ENCODE peak calls at places on chromosomes 6 and 20, in nine cellular contexts. O is occipital lobe; W is activated naive CD4-positive, alpha-beta T cell; B is left colon; J is cerebellar cortex; G is GM04503; L is SK-N-DZ; H is neural progenitor cell; D is brain microvascular endothelial cell. C is an unnamed sample.

GRCh38 chr6:90175627-90176538 is 120.8 kb downstream of the BACH2 start:
- DNase-seq in W (peak), B (no peak), G (no peak), L (no peak), H (no peak), D (no peak), J (no peak), O (no peak), C (no peak)

GRCh38 chr6:131792091-131792496 is 15.7 kb upstream of the ENPP1 start:
- DNase-seq in G (no peak), W (no peak), D (peak), L (no peak), B (no peak), J (no peak), O (no peak), H (peak), C (no peak)

GRCh38 chr6:160102956-160103824 is 18.4 kb upstream of the SLC22A1 start:
- DNase-seq in J (peak), O (no peak), G (no peak), D (peak), L (peak), W (no peak), B (no peak), H (peak), C (peak)

GRCh38 chr6:73604020-73604419 is 49.8 kb downstream of the SLC17A5 start:
- DNase-seq in O (no peak), W (no peak), H (no peak), L (no peak), B (no peak), D (no peak), G (no peak), J (no peak), C (no peak)

GRCh38 chr20:52889225-52889624 is 82.9 kb upstream of the TSHZ2 start:
- DNase-seq in L (no peak), O (no peak), G (peak), J (no peak), B (no peak), D (no peak), W (no peak), H (no peak), C (no peak)

GRCh38 chr20:56433880-56434255 is 21.8 kb downstream of the CASS4 start:
- DNase-seq in O (no peak), L (no peak), D (peak), H (no peak), J (no peak), W (no peak), G (peak), B (no peak), C (no peak)

GRCh38 chr6:133435065-133435728 is 194.0 kb downstream of the EYA4 start:
- DNase-seq in L (peak), W (no peak), D (no peak), G (no peak), O (no peak), J (peak), H (no peak), B (no peak), C (no peak)

GRCh38 chr20:58839474-58839874 is 11.2 kb downstream of the GNAS-AS1 start:
- DNase-seq in W (peak), H (peak), B (no peak), D (no peak), G (no peak), L (peak), J (peak), O (no peak), C (peak)

GRCh38 chr20:58716476-58717277 is 24.1 kb downstream of the NPEPL1 start:
- DNase-seq in H (peak), J (no peak), O (no peak), W (no peak), D (no peak), B (peak), L (peak), G (no peak), C (peak)

GRCh38 chr6:158026054-158026900 is 44.6 kb downstream of the SYNJ2 start:
- DNase-seq in D (peak), L (no peak), J (peak), O (peak), B (peak), H (no peak), W (peak), G (no peak), C (peak)

GRCh38 chr20:63141531-63141930 is 74.4 kb downstream of the YTHDF1 start:
- DNase-seq in B (no peak), J (no peak), G (no peak), D (no peak), L (no peak), W (no peak), H (no peak), O (no peak), C (no peak)

GRCh38 chr6:34338811-34339210 is 53.7 kb downstream of the NUDT3 start:
- DNase-seq in W (no peak), G (no peak), H (no peak), L (no peak), J (peak), O (no peak), D (no peak), B (no peak), C (no peak)

GRCh38 chr6:36315921-36316320 is 20.8 kb downstream of the BNIP5 start:
- DNase-seq in O (no peak), D (no peak), G (no peak), J (no peak), B (no peak), H (no peak), L (no peak), W (no peak), C (no peak)

GRCh38 chr20:13220857-13221297 is at the start of gene ISM1:
- DNase-seq in L (no peak), H (peak), J (no peak), W (peak), D (no peak), B (no peak), O (no peak), G (no peak), C (peak)

GRCh38 chr20:13212750-13213149 is 8.3 kb upstream of the ISM1 start:
- DNase-seq in B (no peak), L (no peak), D (no peak), W (no peak), H (no peak), O (no peak), J (no peak), G (peak), C (no peak)

GRCh38 chr6:30913721-30914075 is 340 bp upstream of the VARS2 start:
- DNase-seq in L (peak), D (no peak), O (no peak), J (no peak), G (no peak), W (no peak), H (no peak), B (no peak), C (no peak)

GRCh38 chr20:43244647-43245046 is 54.9 kb upstream of the PTPRT start:
- DNase-seq in B (no peak), W (no peak), D (no peak), L (no peak), J (no peak), O (no peak), H (no peak), G (no peak), C (no peak)

GRCh38 chr6:31368461-31368860 is 11.5 kb upstream of the HLA-B start:
- DNase-seq in G (no peak), B (no peak), J (no peak), W (no peak), H (no peak), O (no peak), L (no peak), D (no peak), C (no peak)

GRCh38 chr6:150145830-150146229 is 3.0 kb downstream of the PPP1R14C start:
- DNase-seq in H (no peak), D (no peak), B (no peak), G (no peak), O (no peak), L (no peak), W (no peak), J (no peak), C (no peak)

GRCh38 chr6:138869343-138869742 is 73.5 kb downstream of the ECT2L start:
- DNase-seq in J (no peak), G (no peak), B (no peak), L (no peak), W (no peak), D (no peak), H (peak), O (no peak), C (no peak)

GRCh38 chr20:3744806-3745685 is 12.6 kb downstream of the HSPA12B start:
- DNase-seq in D (peak), O (no peak), L (no peak), W (peak), B (no peak), J (no peak), G (no peak), H (peak), C (peak)

GRCh38 chr20:5748246-5748645 is 2.0 kb upstream of the SHLD1 start:
- DNase-seq in J (no peak), H (no peak), L (no peak), W (no peak), G (no peak), D (no peak), B (peak), O (no peak), C (no peak)

GRCh38 chr20:11195899-11196558 is 522.2 kb upstream of the JAG1 start:
- DNase-seq in J (no peak), H (no peak), O (no peak), W (no peak), L (no peak), D (peak), B (no peak), G (no peak), C (no peak)

GRCh38 chr20:33209789-33210188 is 7.4 kb upstream of the BPIFA3 start:
- DNase-seq in G (no peak), B (peak), J (peak), L (peak), H (peak), O (peak), W (peak), D (peak), C (no peak)

C was measured in SK-N-SH.